ENCODE peak calls at places on chromosomes 2 and 18, in five cellular contexts. B is GM23338, O is GM23248, K is astrocyte, W is fibroblast of lung. L is an unnamed sample.

GRCh38 chr18:25457636-25458035 is 105.7 kb upstream of the ZNF521 start:
- DNase-seq in B (no peak), O (peak; percentile 63), K (no peak), W (peak; percentile 7), L (no peak)

GRCh38 chr2:108573070-108573469 is 38.8 kb downstream of the LIMS1 start:
- DNase-seq in B (no peak), O (peak; percentile 84), K (peak; percentile 62), W (peak; percentile 70), L (no peak)

GRCh38 chr18:48181857-48182430 is 227.2 kb downstream of the ZBTB7C start:
- DNase-seq in B (no peak), O (no peak), K (no peak), W (no peak), L (no peak)

GRCh38 chr2:30775833-30776232 is 31.4 kb downstream of the CAPN13 start:
- DNase-seq in B (no peak), O (no peak), K (no peak), W (no peak), L (no peak)

GRCh38 chr2:176613358-176614032 is 344.3 kb downstream of the MTX2 start:
- DNase-seq in B (no peak), O (peak; percentile 61), K (peak; percentile 50), W (peak; percentile 59), L (no peak)

GRCh38 chr2:191351921-191352320 is 106.7 kb downstream of the MYO1B start:
- DNase-seq in B (no peak), O (peak; percentile 57), K (peak; percentile 66), W (peak; percentile 71), L (no peak)

GRCh38 chr2:105412584-105412983 is 13.7 kb upstream of the FHL2 start:
- DNase-seq in B (no peak), O (no peak), K (no peak), W (no peak), L (no peak)

GRCh38 chr2:26086155-26086634 is 52.3 kb downstream of the RAB10 start:
- DNase-seq in B (no peak), O (peak; percentile 67), K (peak; percentile 96), W (peak; percentile 95), L (no peak)

GRCh38 chr2:234978466-234979203 is 26.8 kb downstream of the SH3BP4 start:
- DNase-seq in B (no peak), O (peak; percentile 76), K (peak; percentile 68), W (peak; percentile 77), L (no peak)

GRCh38 chr2:12548906-12549305 is 167.8 kb upstream of the TRIB2 start:
- DNase-seq in B (no peak), O (peak; percentile 2), K (no peak), W (peak; percentile 14), L (peak; percentile 19)

GRCh38 chr18:7116832-7117389 is 686 bp downstream of the LAMA1 start:
- DNase-seq in B (peak; percentile 60), O (peak; percentile 47), K (no peak), W (peak; percentile 9), L (peak; percentile 83)

GRCh38 chr2:16051046-16051489 is 110.7 kb downstream of the MYCN start:
- DNase-seq in B (no peak), O (no peak), K (no peak), W (no peak), L (no peak)

GRCh38 chr2:161283926-161284325 is 24.3 kb upstream of the PSMD14 start:
- DNase-seq in B (no peak), O (peak; percentile 3), K (peak; percentile 43), W (peak; percentile 53), L (no peak)

GRCh38 chr2:200359552-200359951 is 53.1 kb downstream of the SPATS2L start:
- DNase-seq in B (no peak), O (no peak), K (no peak), W (no peak), L (no peak)

GRCh38 chr18:57854726-57855125 is 51.6 kb upstream of the ATP8B1 start:
- DNase-seq in B (no peak), O (no peak), K (peak; percentile 63), W (peak; percentile 65), L (no peak)

GRCh38 chr18:57859314-57859713 is 56.2 kb upstream of the ATP8B1 start:
- DNase-seq in B (peak; percentile 51), O (peak; percentile 33), K (no peak), W (no peak), L (peak; percentile 14)

GRCh38 chr18:57853864-57854263 is 50.7 kb upstream of the ATP8B1 start:
- DNase-seq in B (no peak), O (no peak), K (no peak), W (no peak), L (no peak)

GRCh38 chr18:57856128-57856527 is 53.0 kb upstream of the ATP8B1 start:
- DNase-seq in B (no peak), O (no peak), K (no peak), W (no peak), L (no peak)

DNA sequence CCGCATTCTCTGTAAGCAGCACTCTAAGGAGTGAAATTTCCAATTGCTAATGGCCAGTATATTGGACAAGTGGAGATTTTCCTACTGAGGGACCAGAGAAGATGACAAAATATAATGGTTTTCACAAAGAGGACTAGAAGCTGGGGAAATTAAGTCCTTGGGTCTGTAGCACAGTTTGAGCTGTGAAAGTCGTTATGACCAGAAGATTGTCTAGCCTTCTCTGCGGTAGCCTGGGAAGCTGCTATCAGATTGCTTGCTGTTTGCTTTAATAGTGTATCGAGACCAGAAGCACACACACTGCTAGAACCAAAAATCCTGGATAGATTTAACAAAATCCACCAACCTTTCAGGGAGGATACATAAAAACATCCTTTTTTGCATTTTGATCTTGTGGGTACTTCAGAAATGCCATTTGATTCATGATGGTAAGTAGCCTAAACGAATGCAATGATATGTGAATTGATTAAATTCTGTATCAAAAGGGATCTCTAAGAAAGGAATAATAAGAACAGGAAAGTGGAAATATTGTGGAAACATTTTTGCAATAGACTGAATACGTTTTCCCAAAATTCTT is 53.7 kb upstream of the ATP8B1 start:
- DNase-seq in B (no peak), O (no peak), K (no peak), W (no peak), L (no peak)
- H2AFZ ChIP-seq in B (peak overlapping the region; percentile 14), O (no peak overlapping the region), K (no peak overlapping the region), W (no peak overlapping the region), L (no peak overlapping the region)

DNA sequence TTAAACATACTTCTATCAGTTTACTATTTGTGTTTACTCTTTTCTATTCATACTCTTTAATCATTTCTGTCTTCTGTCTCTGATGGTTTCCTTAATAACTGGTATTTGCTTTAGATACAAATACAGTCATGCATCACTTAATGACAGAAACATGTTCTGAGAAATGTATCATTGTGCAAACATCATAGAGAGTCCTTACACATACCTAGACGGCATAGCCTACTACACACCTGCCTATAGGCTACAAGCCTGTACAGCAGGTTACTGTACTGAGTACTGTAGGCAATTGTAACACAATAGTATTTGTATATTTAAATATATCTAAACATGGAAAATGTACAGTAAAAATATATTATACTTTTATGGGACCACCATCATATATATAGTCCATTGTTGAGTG is 36.3 kb downstream of the VSNL1 start:
- DNase-seq in B (no peak), O (no peak), K (no peak), W (no peak), L (no peak)
- TF ChIP-seq EZH2 in B (no peak), O (no peak), K (no peak), W (no peak), L (no peak)

GRCh38 chr2:195388024-195388423 is 269.0 kb upstream of the SLC39A10 start:
- DNase-seq in B (no peak), O (no peak), K (no peak), W (no peak), L (no peak)

DNA sequence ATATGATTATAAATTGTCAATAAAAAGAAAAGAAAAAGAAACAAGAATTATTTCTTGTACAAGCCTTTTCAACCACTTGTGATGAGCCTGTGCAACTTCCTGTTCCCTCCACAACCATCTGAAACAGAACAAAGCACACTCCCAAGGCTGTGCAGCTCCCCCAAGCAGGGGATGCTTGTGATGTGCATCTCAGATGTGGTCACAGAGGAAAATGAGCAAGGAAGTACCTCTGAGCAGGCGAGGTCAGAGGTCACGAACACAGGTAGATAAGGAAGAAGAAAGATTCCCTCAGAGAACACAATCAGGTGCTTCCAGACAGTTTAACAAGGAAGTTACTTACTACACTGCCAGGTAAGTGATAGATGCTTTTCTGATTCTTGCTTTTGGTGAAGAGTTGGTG is 274.8 kb upstream of the SLC39A10 start:
- DNase-seq in B (no peak), O (no peak), K (no peak), W (no peak), L (no peak)
- H2AFZ ChIP-seq in B (no peak overlapping the region), O (no peak overlapping the region), K (no peak overlapping the region), W (no peak overlapping the region), L (no peak overlapping the region)

GRCh38 chr2:120550893-120551446 is 184.7 kb upstream of the GLI2 start:
- DNase-seq in B (no peak), O (no peak), K (no peak), W (no peak), L (no peak)

GRCh38 chr2:120550274-120550673 is 185.4 kb upstream of the GLI2 start:
- DNase-seq in B (no peak), O (no peak), K (no peak), W (no peak), L (no peak)

GRCh38 chr2:120552800-120553471 is 182.7 kb upstream of the GLI2 start:
- DNase-seq in B (peak; percentile 98), O (peak; percentile 64), K (peak; percentile 44), W (peak; percentile 60), L (peak; percentile 92)

GRCh38 chr2:120551540-120551939 is 184.1 kb upstream of the GLI2 start:
- DNase-seq in B (no peak), O (no peak), K (no peak), W (no peak), L (no peak)

GRCh38 chr2:120552079-120552478 is 183.6 kb upstream of the GLI2 start:
- DNase-seq in B (no peak), O (no peak), K (no peak), W (no peak), L (no peak)
- TF ChIP-seq EZH2 in B (no peak), O (no peak), K (no peak), W (no peak), L (no peak)

GRCh38 chr2:232421189-232421785 is 14.6 kb downstream of the ALPG start:
- DNase-seq in B (peak; percentile 75), O (no peak), K (no peak), W (no peak), L (peak; percentile 33)

GRCh38 chr2:232422051-232422450 is 15.4 kb downstream of the ALPG start:
- DNase-seq in B (no peak), O (no peak), K (no peak), W (no peak), L (no peak)

GRCh38 chr2:232420073-232420454 is 13.4 kb downstream of the ALPG start:
- DNase-seq in B (peak; percentile 61), O (no peak), K (no peak), W (no peak), L (no peak)

GRCh38 chr2:232419245-232420072 is 12.8 kb downstream of the ALPG start:
- DNase-seq in B (peak; percentile 74), O (no peak), K (no peak), W (no peak), L (peak; percentile 62)

DNA sequence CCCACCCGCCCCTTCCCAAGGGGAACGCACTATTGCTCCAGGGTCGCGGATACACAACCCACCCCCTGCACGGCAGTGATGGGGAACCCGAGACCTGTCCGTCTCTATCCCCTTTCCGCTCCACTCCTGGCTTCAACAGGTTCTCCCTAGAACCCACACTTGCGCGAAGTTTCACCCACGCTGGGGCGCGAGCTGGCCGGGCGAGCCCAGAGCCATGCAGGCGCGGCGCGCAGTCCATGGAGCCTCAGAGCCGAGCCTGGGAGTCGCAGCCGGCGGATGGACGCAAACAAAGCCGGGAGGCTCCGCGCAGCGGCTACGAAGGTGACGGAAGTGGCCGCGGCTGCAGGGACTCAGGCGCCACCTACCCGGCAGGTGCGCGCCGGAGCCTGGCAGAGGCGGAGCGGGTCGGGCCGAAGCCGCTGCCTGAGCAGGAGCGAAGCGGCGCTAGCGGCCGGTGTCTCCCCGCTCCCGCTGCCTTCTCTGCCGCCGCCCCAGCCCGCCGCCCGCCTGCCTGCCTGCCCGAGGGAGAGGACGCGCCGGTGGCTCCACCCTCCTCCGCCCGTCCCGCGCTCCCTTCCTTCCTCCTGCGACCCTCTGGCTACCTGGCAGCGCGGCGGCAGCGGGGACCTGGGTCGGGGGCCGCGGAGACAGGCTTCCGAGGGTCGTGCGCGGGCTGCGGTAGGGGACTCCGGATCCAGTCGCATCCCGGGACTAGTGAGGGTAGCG is 14.0 kb downstream of the ALPG start:
- DNase-seq in B (peak; percentile 77), O (peak; percentile 42), K (peak; percentile 3), W (peak; percentile 11), L (peak; percentile 85)
- H2AFZ ChIP-seq in B (peak overlapping the region; percentile 76), O (no peak overlapping the region), K (no peak overlapping the region), W (no peak overlapping the region), L (peak overlapping the region; percentile 75)

L was measured in neural progenitor cell.